ENCODE peak calls at places on chromosomes 13 and 19, in ten cellular contexts. D is CD4-positive, CD25-positive, alpha-beta regulatory T cell; A is choroid plexus epithelial cell; V is left ventricle myocardium inferior; W is stomach; N is effector memory CD4-positive, alpha-beta T cell; M is CD8-positive, alpha-beta memory T cell; X is brain microvascular endothelial cell; I is breast epithelium; S is MM.1S. O is an unnamed sample.

GRCh38 chr13:94534171-94534570 is 54.7 kb upstream of the DCT start:
- DNase-seq in A (peak; percentile 9), N (no peak), M (no peak), W (no peak), X (no peak), V (no peak), I (no peak), S (no peak), D (no peak), O (no peak)

GRCh38 chr13:27634231-27634630 is 12.5 kb downstream of the POLR1D start:
- DNase-seq in S (no peak), N (no peak), W (no peak), X (no peak), D (no peak), V (no peak), I (peak; percentile 30), M (no peak), A (no peak), O (no peak)

GRCh38 chr13:106561551-106562170 is 6.3 kb downstream of the ARGLU1 start:
- DNase-seq in A (peak; percentile 40), W (no peak), V (no peak), I (no peak), X (peak; percentile 37), S (no peak), N (peak; percentile 6), D (no peak), M (no peak), O (no peak)

GRCh38 chr13:74825170-74825948 is 656.6 kb downstream of the TBC1D4 start:
- DNase-seq in V (no peak), N (no peak), I (no peak), S (no peak), X (peak; percentile 66), A (peak; percentile 91), W (no peak), M (no peak), D (no peak), O (no peak)

GRCh38 chr19:28332351-28332750 is 880.6 kb downstream of the UQCRFS1 start:
- DNase-seq in A (no peak), X (no peak), N (no peak), M (no peak), W (no peak), I (no peak), V (no peak), S (no peak), D (no peak), O (no peak)

GRCh38 chr19:12834418-12834943 is at the start of gene RTBDN:
- DNase-seq in N (no peak), X (no peak), I (no peak), W (no peak), A (no peak), S (no peak), D (no peak), V (no peak), M (no peak), O (no peak)

GRCh38 chr13:110453767-110454166 is 107.8 kb downstream of the RAB20 start:
- DNase-seq in X (no peak), D (no peak), N (no peak), I (no peak), M (no peak), S (no peak), W (no peak), V (no peak), A (no peak), O (no peak)

GRCh38 chr19:56946164-56946563 is 105.6 kb upstream of the PEG3 start:
- DNase-seq in D (no peak), I (no peak), N (no peak), V (no peak), A (no peak), S (no peak), X (no peak), M (no peak), W (no peak), O (no peak)

GRCh38 chr19:19782783-19783182 is 38.8 kb downstream of the ZNF506 start:
- DNase-seq in S (no peak), D (no peak), N (no peak), A (no peak), I (no peak), V (no peak), M (no peak), X (no peak), W (no peak), O (no peak)

GRCh38 chr13:26213982-26214381 is 8.1 kb downstream of the RNF6 start:
- DNase-seq in X (no peak), N (no peak), V (no peak), W (no peak), D (no peak), A (no peak), S (no peak), M (no peak), I (no peak), O (no peak)

GRCh38 chr13:52084971-52085370 is 43.9 kb downstream of the NEK5 start:
- DNase-seq in M (no peak), V (no peak), I (no peak), D (no peak), S (no peak), X (no peak), N (no peak), A (no peak), W (no peak), O (no peak)

GRCh38 chr13:51067376-51068125 is 43.5 kb downstream of the C13orf42 start:
- DNase-seq in S (no peak), W (no peak), N (no peak), V (no peak), M (no peak), I (no peak), X (no peak), A (no peak), D (no peak), O (no peak)

GRCh38 chr13:53191091-53191490 is 162.5 kb downstream of the OLFM4 start:
- DNase-seq in I (no peak), N (no peak), S (no peak), V (no peak), A (no peak), M (no peak), D (no peak), W (no peak), X (no peak), O (no peak)

DNA sequence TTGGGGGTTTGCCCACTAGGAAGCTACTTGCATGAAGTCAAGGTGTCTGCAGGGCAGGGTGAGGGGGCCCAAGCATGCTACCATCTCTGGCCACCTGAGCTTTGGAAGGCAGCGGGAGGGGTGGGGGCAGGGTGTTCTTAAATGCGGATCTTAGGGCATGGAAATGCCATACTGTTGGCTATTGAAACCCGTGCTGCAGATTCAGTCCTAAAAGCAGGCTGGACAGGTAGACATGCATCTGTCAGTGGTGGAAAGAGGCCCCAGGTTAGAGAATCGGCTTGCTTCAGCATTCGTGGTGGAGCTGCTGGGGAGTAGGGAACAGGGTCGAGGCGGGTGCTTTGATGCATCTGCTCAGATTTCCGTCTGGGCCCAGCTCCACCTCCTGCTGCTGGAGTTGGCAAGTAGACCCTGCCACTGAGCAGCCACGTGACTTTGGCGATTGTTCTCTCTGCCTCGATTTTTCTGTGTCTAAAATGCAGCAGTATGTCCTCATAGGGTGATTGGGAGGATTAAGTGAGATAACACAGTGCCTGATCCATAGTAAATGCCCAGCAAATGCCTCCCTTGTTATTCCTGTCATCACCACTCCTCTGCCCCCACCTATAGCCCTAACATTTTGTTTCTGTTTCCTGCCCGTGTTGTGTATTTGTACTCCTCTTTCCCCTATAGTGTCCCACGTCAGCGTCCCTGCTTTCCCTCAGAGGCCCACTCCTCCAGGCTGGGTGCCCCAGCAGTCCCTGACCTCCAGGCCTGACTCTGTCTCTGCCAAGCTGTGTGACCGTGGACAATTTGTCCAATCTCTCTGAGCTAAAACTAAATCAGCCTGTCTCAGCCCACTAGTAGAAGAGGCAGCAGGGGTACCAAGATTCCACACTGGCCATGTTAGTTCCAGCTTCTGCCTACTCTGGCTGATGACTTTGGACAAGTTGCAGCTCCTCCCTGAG is 5.8 kb downstream of the PPP1R37 start:
- DNase-seq in D (no peak), M (no peak), I (no peak), V (peak; percentile 45), W (peak; percentile 79), N (no peak), X (no peak), A (peak; percentile 70), S (no peak), O (no peak)
- H3K4me3 ChIP-seq in D (no peak overlapping the region), M (no peak overlapping the region), I (peak overlapping the region; percentile 2), V (no peak overlapping the region), W (peak overlapping the region; percentile 5), N (no peak overlapping the region), X (no peak overlapping the region), A (peak overlapping the region; percentile 20), S (no peak overlapping the region), O (peak overlapping the region; percentile 33)

DNA sequence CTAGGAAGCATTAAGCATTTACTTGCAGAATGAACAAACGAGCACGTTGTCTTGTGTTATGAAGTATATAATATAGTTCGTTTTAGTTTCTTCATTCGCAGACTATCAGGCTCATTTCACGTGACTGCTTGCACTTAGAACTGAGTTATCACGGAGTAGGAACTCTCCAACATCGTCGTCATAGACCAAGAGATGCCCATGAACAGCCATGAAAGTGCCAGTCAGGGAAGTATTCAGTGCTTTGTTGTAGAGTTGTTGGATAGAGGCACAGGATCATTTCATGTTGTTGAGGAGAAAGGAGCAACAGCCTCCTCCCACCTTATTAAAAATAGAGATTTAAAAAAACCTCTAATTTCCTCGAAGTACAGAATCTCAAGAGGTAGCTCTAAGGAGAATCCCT is 969 bp upstream of the IL17D start:
- DNase-seq in N (no peak), M (no peak), I (no peak), X (no peak), V (no peak), W (no peak), D (peak; percentile 9), S (peak; percentile 19), A (no peak), O (no peak)
- H3K4me3 ChIP-seq in N (peak overlapping the region; percentile 57), M (peak overlapping the region; percentile 68), I (peak overlapping the region; percentile 76), X (peak overlapping the region; percentile 71), V (peak overlapping the region; percentile 79), W (peak overlapping the region; percentile 72), D (peak overlapping the region; percentile 39), S (peak overlapping the region; percentile 73), A (peak overlapping the region; percentile 67), O (peak overlapping the region; percentile 88)

DNA sequence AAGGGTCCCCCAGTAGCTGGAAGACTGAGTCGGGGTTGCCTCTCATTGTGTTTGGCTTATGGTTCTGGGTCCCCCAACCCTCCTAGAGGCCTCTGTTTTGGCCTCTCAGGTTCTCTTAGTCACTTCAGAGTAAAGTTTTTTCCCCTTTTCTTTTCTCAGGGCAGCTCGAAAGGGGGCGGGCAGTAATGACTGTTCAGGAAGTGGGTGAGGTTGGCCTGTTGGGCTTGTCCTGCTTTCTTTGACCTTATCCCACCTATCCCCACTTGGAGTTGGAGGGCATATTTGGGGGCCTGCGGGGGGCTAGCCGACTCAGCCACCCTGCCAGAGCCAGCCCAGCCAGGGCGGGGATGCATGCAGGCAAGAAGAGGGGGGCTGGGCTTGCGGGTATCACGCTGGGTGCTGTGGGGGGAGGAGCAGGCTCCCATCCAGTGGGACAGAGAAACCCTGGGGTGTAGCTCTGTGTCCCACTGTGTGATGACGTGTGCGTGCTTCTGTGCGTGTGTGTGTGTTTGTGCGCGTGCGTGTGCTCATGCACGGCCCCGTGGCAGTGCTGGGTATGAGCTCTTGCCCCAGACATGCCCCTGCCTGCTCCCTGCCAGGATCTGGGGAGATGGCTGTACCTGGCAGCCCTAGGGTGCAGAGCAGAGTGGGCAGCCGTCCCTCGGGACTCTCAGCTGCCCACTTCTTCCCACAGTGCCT is 1.4 kb downstream of the CIC start:
- DNase-seq in W (peak; percentile 63), X (peak; percentile 70), M (peak; percentile 71), I (peak; percentile 88), D (peak; percentile 66), S (peak; percentile 71), N (peak; percentile 51), A (peak; percentile 91), V (no peak), O (peak; percentile 75)
- H3K4me3 ChIP-seq in W (peak overlapping the region; percentile 61), X (peak overlapping the region; percentile 72), M (peak overlapping the region; percentile 66), I (peak overlapping the region; percentile 51), D (peak overlapping the region; percentile 84), S (peak overlapping the region; percentile 89), N (peak overlapping the region; percentile 55), A (peak overlapping the region; percentile 64), V (peak overlapping the region; percentile 71), O (peak overlapping the region; percentile 67)

GRCh38 chr13:114071441-114071840 is 61.0 kb downstream of the RASA3 start:
- DNase-seq in N (no peak), X (no peak), I (no peak), D (no peak), S (no peak), M (no peak), V (no peak), A (no peak), W (no peak), O (peak; percentile 42)
- H3K4me3 ChIP-seq in N (no peak overlapping the region), X (no peak overlapping the region), I (no peak overlapping the region), D (no peak overlapping the region), S (no peak overlapping the region), M (no peak overlapping the region), V (no peak overlapping the region), A (no peak overlapping the region), W (no peak overlapping the region), O (no peak overlapping the region)